ENCODE peak calls at places on chromosomes 11 and 22, in ten cellular contexts. K is NCI-H1092 treated with DMSO at 0.1 percent for 48 hours, A is pons, Y is GM12878, S is NCI-H2171 treated with DMSO at 0.1 percent for 48 hours, D is EH, J is iris pigment epithelial cell, E is progenitor cell of endocrine pancreas, W is kidney epithelial cell, F is DMS153. O is an unnamed sample.

GRCh38 chr11:11787305-11788066 is 54.3 kb upstream of the USP47 start:
- DNase-seq in K (peak; percentile 64), A (peak; percentile 87), Y (peak; percentile 23), S (peak; percentile 59), D (peak; percentile 77), J (peak; percentile 63), E (peak; percentile 62), W (no peak), F (peak; percentile 62), O (peak; percentile 17)

GRCh38 chr22:49494555-49494954 is 333.1 kb downstream of the BRD1 start:
- DNase-seq in K (no peak), A (no peak), Y (no peak), S (no peak), D (no peak), J (no peak), E (no peak), W (no peak), F (no peak), O (no peak)

GRCh38 chr11:72841397-72841796 is 27.2 kb downstream of the ATG16L2 start:
- DNase-seq in K (no peak), A (no peak), Y (no peak), S (no peak), D (no peak), J (no peak), E (no peak), W (no peak), F (no peak), O (no peak)

GRCh38 chr11:9264381-9265210 is 554 bp downstream of the DENND5A start:
- DNase-seq in K (peak; percentile 13), A (peak; percentile 91), Y (no peak), S (no peak), D (peak; percentile 78), J (peak; percentile 83), E (peak; percentile 19), W (no peak), F (no peak), O (no peak)

GRCh38 chr11:116168459-116168787 is 604.4 kb downstream of the BUD13 start:
- DNase-seq in K (no peak), A (no peak), Y (no peak), S (no peak), D (no peak), J (no peak), E (no peak), W (no peak), F (no peak), O (no peak)

GRCh38 chr11:73223998-73224730 is 6.1 kb downstream of the P2RY2 start:
- DNase-seq in K (no peak), A (no peak), Y (no peak), S (no peak), D (no peak), J (no peak), E (no peak), W (no peak), F (no peak), O (no peak)

GRCh38 chr11:59197990-59198389 is 14.7 kb downstream of the MPEG1 start:
- DNase-seq in K (peak; percentile 69), A (peak; percentile 83), Y (no peak), S (no peak), D (peak; percentile 59), J (peak; percentile 52), E (no peak), W (no peak), F (peak; percentile 70), O (no peak)

GRCh38 chr11:109795234-109795633 is 298.0 kb upstream of the ZC3H12C start:
- DNase-seq in K (no peak), A (no peak), Y (no peak), S (no peak), D (no peak), J (peak; percentile 79), E (no peak), W (no peak), F (no peak), O (no peak)

GRCh38 chr11:117420598-117420997 is 92.9 kb downstream of the CEP164 start:
- DNase-seq in K (no peak), A (no peak), Y (no peak), S (no peak), D (no peak), J (no peak), E (no peak), W (no peak), F (no peak), O (no peak)

GRCh38 chr11:44711772-44712608 is 14.8 kb upstream of the TSPAN18 start:
- DNase-seq in K (peak; percentile 81), A (no peak), Y (no peak), S (peak; percentile 98), D (no peak), J (no peak), E (no peak), W (no peak), F (peak; percentile 81), O (no peak)

GRCh38 chr11:79388201-79388600 is 52.6 kb downstream of the TENM4 start:
- DNase-seq in K (no peak), A (no peak), Y (no peak), S (no peak), D (peak; percentile 23), J (no peak), E (no peak), W (no peak), F (no peak), O (no peak)

GRCh38 chr11:134759855-134760254 is 347.8 kb upstream of the B3GAT1 start:
- DNase-seq in K (no peak), A (no peak), Y (no peak), S (no peak), D (no peak), J (no peak), E (no peak), W (no peak), F (no peak), O (no peak)

GRCh38 chr11:28043930-28044709 is 63.8 kb downstream of the KIF18A start:
- DNase-seq in K (no peak), A (no peak), Y (no peak), S (no peak), D (peak; percentile 24), J (no peak), E (no peak), W (no peak), F (no peak), O (no peak)

GRCh38 chr11:116082256-116082655 is 578.0 kb upstream of the CADM1 start:
- DNase-seq in K (no peak), A (no peak), Y (no peak), S (no peak), D (no peak), J (no peak), E (no peak), W (no peak), F (no peak), O (no peak)

GRCh38 chr22:17120281-17120680 is 879 bp downstream of the TMEM121B start:
- DNase-seq in K (no peak), A (no peak), Y (no peak), S (no peak), D (peak; percentile 49), J (peak; percentile 34), E (peak; percentile 88), W (no peak), F (no peak), O (no peak)

GRCh38 chr11:3382613-3383275 is 3.8 kb upstream of the ZNF195 start:
- DNase-seq in K (no peak), A (no peak), Y (no peak), S (no peak), D (no peak), J (no peak), E (no peak), W (no peak), F (no peak), O (no peak)

GRCh38 chr11:114036156-114036811 is 23.2 kb upstream of the ZBTB16 start:
- DNase-seq in K (peak; percentile 46), A (peak; percentile 56), Y (no peak), S (peak; percentile 9), D (peak; percentile 57), J (peak; percentile 67), E (peak; percentile 85), W (peak; percentile 14), F (peak; percentile 31), O (no peak)

GRCh38 chr22:38419864-38420172 is 35.2 kb downstream of the KCNJ4 start:
- DNase-seq in K (no peak), A (no peak), Y (no peak), S (no peak), D (no peak), J (no peak), E (no peak), W (no peak), F (no peak), O (no peak)

GRCh38 chr22:19916941-19917340 is 24.6 kb upstream of the COMT start:
- DNase-seq in K (no peak), A (no peak), Y (no peak), S (no peak), D (no peak), J (no peak), E (no peak), W (no peak), F (no peak), O (no peak)

GRCh38 chr11:124424384-124424921 is at the start of gene OR8B4:
- DNase-seq in K (no peak), A (no peak), Y (no peak), S (no peak), D (no peak), J (no peak), E (no peak), W (no peak), F (no peak), O (no peak)

GRCh38 chr22:46071451-46072029 is 78.8 kb upstream of the PPARA start:
- DNase-seq in K (no peak), A (peak; percentile 89), Y (no peak), S (peak; percentile 87), D (peak; percentile 96), J (peak; percentile 94), E (no peak), W (peak; percentile 59), F (peak; percentile 72), O (no peak)

GRCh38 chr22:22137891-22138290 is 106.7 kb upstream of the VPREB1 start:
- DNase-seq in K (no peak), A (no peak), Y (no peak), S (no peak), D (no peak), J (no peak), E (no peak), W (no peak), F (no peak), O (no peak)

GRCh38 chr11:62974848-62975522 is 9.8 kb downstream of the SLC22A6 start:
- DNase-seq in K (peak; percentile 91), A (no peak), Y (no peak), S (peak; percentile 89), D (peak; percentile 16), J (peak; percentile 12), E (no peak), W (no peak), F (peak; percentile 48), O (peak; percentile 33)

GRCh38 chr11:59097113-59097708 is 9.8 kb upstream of the FAM111B start:
- DNase-seq in K (peak; percentile 11), A (peak; percentile 66), Y (no peak), S (no peak), D (peak; percentile 69), J (peak; percentile 69), E (no peak), W (no peak), F (no peak), O (peak; percentile 49)

GRCh38 chr11:128026596-128026995 is 560.8 kb downstream of the ETS1 start:
- DNase-seq in K (no peak), A (no peak), Y (no peak), S (no peak), D (peak; percentile 99), J (peak; percentile 99), E (no peak), W (peak; percentile 93), F (no peak), O (no peak)

GRCh38 chr11:9613830-9614762 is 40.6 kb downstream of the WEE1 start:
- DNase-seq in K (peak; percentile 49), A (peak; percentile 73), Y (peak; percentile 78), S (peak; percentile 52), D (peak; percentile 84), J (peak; percentile 85), E (peak; percentile 89), W (peak; percentile 29), F (peak; percentile 40), O (peak; percentile 84)

GRCh38 chr22:22085702-22086500 is 103.3 kb upstream of the TOP3B start:
- DNase-seq in K (no peak), A (no peak), Y (no peak), S (no peak), D (peak; percentile 33), J (peak; percentile 24), E (no peak), W (no peak), F (no peak), O (no peak)

GRCh38 chr11:44814881-44815592 is 88.3 kb downstream of the TSPAN18 start:
- DNase-seq in K (no peak), A (no peak), Y (no peak), S (peak; percentile 95), D (peak; percentile 25), J (peak; percentile 25), E (no peak), W (no peak), F (no peak), O (no peak)

O was measured in NCI-H2227 treated with DMSO at 0.1 percent for 48 hours.